ENCODE peak calls at places on chromosomes 12 and 14, in nine cellular contexts. L, Z, X, N, W, J, I, T and G are unnamed samples.

GRCh38 chr12:117113231-117113630 is 14.0 kb upstream of the TESC start:
- DNase-seq in T (no peak), W (no peak), I (no peak), X (no peak), J (no peak), Z (no peak), N (no peak), L (no peak), G (no peak)

GRCh38 chr12:42960087-42960527 is 370.6 kb upstream of the PRICKLE1 start:
- DNase-seq in W (no peak), X (peak), Z (no peak), N (no peak), T (no peak), J (peak), L (no peak), I (no peak), G (no peak)

GRCh38 chr12:96241484-96242256 is 47.5 kb downstream of the ELK3 start:
- DNase-seq in N (peak), I (peak), Z (no peak), J (peak), L (peak), W (no peak), T (peak), X (peak), G (no peak)

GRCh38 chr12:53327435-53328042 is 6.1 kb upstream of the AAAS start:
- DNase-seq in L (no peak), T (no peak), W (no peak), X (no peak), Z (peak), I (no peak), J (no peak), N (no peak), G (no peak)

GRCh38 chr12:34404377-34405285 is 382.3 kb downstream of the ALG10 start:
- DNase-seq in T (no peak), J (no peak), N (no peak), L (peak), Z (no peak), X (no peak), I (no peak), W (no peak), G (no peak)

GRCh38 chr12:104910196-104910840 is 47.8 kb downstream of the SLC41A2 start:
- DNase-seq in J (peak), L (no peak), W (no peak), X (no peak), Z (peak), T (no peak), N (no peak), I (no peak), G (no peak)

GRCh38 chr14:42541535-42542001 is 934.9 kb downstream of the LRFN5 start:
- DNase-seq in W (no peak), T (no peak), X (no peak), J (peak), N (no peak), L (no peak), I (no peak), Z (no peak), G (no peak)

GRCh38 chr12:103423061-103423473 is 72.7 kb downstream of the C12orf42 start:
- DNase-seq in X (no peak), J (no peak), T (no peak), N (no peak), W (no peak), L (no peak), Z (no peak), I (no peak), G (no peak)

GRCh38 chr12:112275211-112275610 is 107.0 kb downstream of the HECTD4 start:
- DNase-seq in W (no peak), N (no peak), L (no peak), T (no peak), I (no peak), Z (no peak), J (no peak), X (no peak), G (no peak)

GRCh38 chr12:121990692-121991603 is 30.7 kb upstream of the BCL7A start:
- DNase-seq in J (peak), L (no peak), N (no peak), X (no peak), I (peak), Z (no peak), T (no peak), W (no peak), G (no peak)

GRCh38 chr14:68219407-68219806 is 399.8 kb downstream of the RAD51B start:
- DNase-seq in X (no peak), Z (no peak), N (no peak), T (no peak), J (no peak), W (no peak), L (no peak), I (no peak), G (no peak)

GRCh38 chr14:74875941-74876913 is at the start of gene PROX2:
- DNase-seq in T (no peak), X (no peak), W (no peak), L (peak), I (no peak), N (peak), Z (no peak), J (no peak), G (peak)

GRCh38 chr12:132451172-132451835 is 38.6 kb upstream of the FBRSL1 start:
- DNase-seq in T (no peak), Z (no peak), N (no peak), L (no peak), I (no peak), J (no peak), W (no peak), X (no peak), G (no peak)

GRCh38 chr14:79051009-79051710 is 881.0 kb downstream of the NRXN3 start:
- DNase-seq in W (no peak), J (no peak), L (no peak), T (no peak), X (peak), Z (no peak), N (no peak), I (no peak), G (no peak)

GRCh38 chr14:79629891-79630560 is 581.3 kb downstream of the DIO2 start:
- DNase-seq in W (no peak), L (no peak), I (no peak), T (no peak), Z (no peak), X (peak), N (no peak), J (peak), G (no peak)

GRCh38 chr12:68776976-68777610 is 30.9 kb upstream of the MDM2 start:
- DNase-seq in N (no peak), W (no peak), J (no peak), T (no peak), Z (no peak), X (no peak), L (no peak), I (no peak), G (no peak)